ENCODE peak calls at places on chromosome 6, in eight cellular contexts. H is fibroblast of pulmonary artery, D is MM.1S, U is MCF 10A, J is fibroblast of lung, A is astrocyte of the spinal cord, Z is bronchial epithelial cell, Y is ovary. O is an unnamed sample.

GRCh38 chr6:12343440-12344162 is 53.4 kb downstream of the EDN1 start:
- DNase-seq in H (peak), D (no peak), U (peak), J (no peak), A (no peak), Z (no peak), Y (no peak), O (no peak)

GRCh38 chr6:123803862-123804681 is at the start of gene NKAIN2:
- DNase-seq in H (no peak), D (peak), U (no peak), J (no peak), A (no peak), Z (no peak), Y (no peak), O (peak)

GRCh38 chr6:101534821-101535220 is 141.3 kb downstream of the GRIK2 start:
- DNase-seq in H (peak), D (no peak), U (no peak), J (no peak), A (no peak), Z (no peak), Y (no peak), O (no peak)

GRCh38 chr6:130625825-130626500 is 201.2 kb upstream of the SMLR1 start:
- DNase-seq in H (peak), D (no peak), U (peak), J (peak), A (peak), Z (no peak), Y (no peak), O (no peak)

GRCh38 chr6:22884441-22884840 is 315.1 kb downstream of the HDGFL1 start:
- DNase-seq in H (no peak), D (no peak), U (no peak), J (no peak), A (no peak), Z (no peak), Y (no peak), O (no peak)

GRCh38 chr6:157090736-157091135 is 232.6 kb downstream of the TMEM242 start:
- DNase-seq in H (no peak), D (no peak), U (no peak), J (no peak), A (no peak), Z (no peak), Y (no peak), O (no peak)

GRCh38 chr6:139370047-139370706 is 4.3 kb downstream of the CITED2 start:
- DNase-seq in H (peak), D (peak), U (peak), J (peak), A (peak), Z (no peak), Y (no peak), O (no peak)

GRCh38 chr6:26329763-26330511 is 35.1 kb upstream of the BTN3A2 start:
- DNase-seq in H (peak), D (no peak), U (peak), J (peak), A (peak), Z (peak), Y (no peak), O (no peak)

GRCh38 chr6:23413327-23414203 is 712.5 kb upstream of the NRSN1 start:
- DNase-seq in H (peak), D (no peak), U (no peak), J (peak), A (no peak), Z (peak), Y (no peak), O (no peak)

GRCh38 chr6:31701666-31702420 is 1.3 kb downstream of the ABHD16A start:
- DNase-seq in H (peak), D (no peak), U (no peak), J (peak), A (peak), Z (no peak), Y (no peak), O (no peak)

GRCh38 chr6:54519161-54519560 is 210.9 kb downstream of the TINAG start:
- DNase-seq in H (no peak), D (no peak), U (no peak), J (no peak), A (peak), Z (no peak), Y (no peak), O (no peak)

GRCh38 chr6:49550413-49551125 is at the start of gene C6orf141:
- DNase-seq in H (no peak), D (peak), U (peak), J (peak), A (no peak), Z (peak), Y (no peak), O (no peak)

GRCh38 chr6:124927806-124928205 is 34.4 kb upstream of the RNF217 start:
- DNase-seq in H (peak), D (no peak), U (peak), J (peak), A (peak), Z (peak), Y (no peak), O (no peak)

GRCh38 chr6:21604081-21604480 is 10.5 kb downstream of the SOX4 start:
- DNase-seq in H (no peak), D (no peak), U (no peak), J (no peak), A (no peak), Z (no peak), Y (no peak), O (no peak)

GRCh38 chr6:56437171-56437900 is 190.0 kb upstream of the COL21A1 start:
- DNase-seq in H (no peak), D (no peak), U (peak), J (peak), A (peak), Z (peak), Y (no peak), O (no peak)

GRCh38 chr6:13194852-13195251 is 133.5 kb downstream of the TBC1D7 start:
- DNase-seq in H (peak), D (peak), U (peak), J (peak), A (peak), Z (peak), Y (no peak), O (peak)

GRCh38 chr6:19599813-19600464 is 237.2 kb upstream of the ID4 start:
- DNase-seq in H (no peak), D (no peak), U (no peak), J (no peak), A (no peak), Z (no peak), Y (no peak), O (no peak)

GRCh38 chr6:19417713-19418112 is 419.5 kb upstream of the ID4 start:
- DNase-seq in H (peak), D (no peak), U (peak), J (peak), A (peak), Z (peak), Y (no peak), O (no peak)

GRCh38 chr6:12993283-12993898 is 276.8 kb downstream of the PHACTR1 start:
- DNase-seq in H (no peak), D (no peak), U (no peak), J (no peak), A (no peak), Z (no peak), Y (no peak), O (no peak)

GRCh38 chr6:8219352-8219943 is 117.1 kb upstream of the EEF1E1 start:
- DNase-seq in H (peak), D (peak), U (peak), J (peak), A (peak), Z (peak), Y (peak), O (no peak)

GRCh38 chr6:97401533-97401932 is 118.5 kb upstream of the MMS22L start:
- DNase-seq in H (peak), D (no peak), U (no peak), J (peak), A (peak), Z (peak), Y (no peak), O (no peak)

GRCh38 chr6:4316867-4317400 is 181.6 kb upstream of the ECI2 start:
- DNase-seq in H (peak), D (no peak), U (peak), J (peak), A (peak), Z (peak), Y (no peak), O (peak)
- TF ChIP-seq CTCF in H (no peak), D (no peak), U (no peak), J (no peak), A (no peak), Z (no peak), Y (no peak), O (no peak)

GRCh38 chr6:33414592-33415271 is 3.2 kb downstream of the CUTA start:
- DNase-seq in H (no peak), D (no peak), U (no peak), J (no peak), A (no peak), Z (no peak), Y (no peak), O (no peak)
- TF ChIP-seq CTCF in H (peak), D (peak), U (peak), J (peak), A (peak), Z (peak), Y (no peak), O (no peak)

GRCh38 chr6:105135056-105135455 is 44.8 kb downstream of the POPDC3 start:
- DNase-seq in H (peak), D (no peak), U (peak), J (peak), A (peak), Z (peak), Y (no peak), O (no peak)
- TF ChIP-seq CTCF in H (peak), D (no peak), U (peak), J (peak), A (peak), Z (no peak), Y (no peak), O (peak)

DNA sequence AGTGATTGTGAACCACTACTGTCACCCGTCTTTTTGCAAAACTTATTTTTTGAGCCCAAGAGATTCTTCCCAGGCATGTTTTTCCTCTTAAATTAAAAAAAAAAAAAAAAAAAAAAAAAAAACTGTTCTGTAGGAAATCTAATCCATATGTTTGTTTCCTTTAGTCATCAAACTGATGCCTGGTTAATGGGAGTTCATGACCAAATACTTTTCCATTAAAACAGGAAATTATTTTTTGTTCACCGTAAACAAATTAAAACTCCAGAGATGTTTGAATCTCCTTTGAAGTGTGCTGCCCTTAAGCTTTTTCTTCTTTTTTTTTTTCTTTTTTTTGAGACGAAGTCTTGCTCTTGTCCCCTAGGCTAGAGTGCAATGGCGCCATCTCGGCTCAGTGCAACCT is 53.5 kb downstream of the MYLIP start:
- DNase-seq in H (no peak), D (no peak), U (no peak), J (no peak), A (no peak), Z (no peak), Y (no peak), O (no peak)
- TF ChIP-seq CTCF in H (no peak), D (no peak), U (no peak), J (no peak), A (no peak), Z (no peak), Y (no peak), O (no peak)

GRCh38 chr6:40727272-40727671 is 140.1 kb upstream of the LRFN2 start:
- DNase-seq in H (no peak), D (no peak), U (no peak), J (no peak), A (no peak), Z (no peak), Y (no peak), O (no peak)
- TF ChIP-seq CTCF in H (no peak), D (no peak), U (no peak), J (no peak), A (no peak), Z (no peak), Y (no peak), O (no peak)

GRCh38 chr6:42403415-42403814 is 48.3 kb downstream of the TRERF1 start:
- DNase-seq in H (peak), D (no peak), U (peak), J (peak), A (peak), Z (peak), Y (no peak), O (no peak)
- TF ChIP-seq CTCF in H (no peak), D (no peak), U (peak), J (no peak), A (no peak), Z (peak), Y (no peak), O (no peak)

GRCh38 chr6:83413068-83413467 is 17.8 kb downstream of the ME1 start:
- DNase-seq in H (no peak), D (no peak), U (no peak), J (no peak), A (no peak), Z (no peak), Y (no peak), O (no peak)

GRCh38 chr6:83417880-83418663 is 12.8 kb downstream of the ME1 start:
- DNase-seq in H (peak), D (peak), U (peak), J (peak), A (peak), Z (peak), Y (no peak), O (no peak)
- TF ChIP-seq CTCF in H (peak), D (peak), U (peak), J (peak), A (peak), Z (peak), Y (peak), O (peak)

GRCh38 chr6:79824231-79824630 is 123.1 kb downstream of the ELOVL4 start:
- DNase-seq in H (peak), D (no peak), U (peak), J (no peak), A (no peak), Z (peak), Y (no peak), O (no peak)
- TF ChIP-seq CTCF in H (no peak), D (no peak), U (no peak), J (no peak), A (no peak), Z (no peak), Y (no peak), O (no peak)